ENCODE peak calls at places on chromosomes 13 and 19, in nine cellular contexts. H is MCF 10A; W is caudate nucleus; S is nucleus accumbens; B is stimulated activated CD4-positive, alpha-beta T cell treated with anti-CD3 and anti-CD28 coated beads, Interleukin-15, amount 100 ng/mL, for 1 hour; A is psoas muscle; G is NCI-H345; K is substantia nigra; Z is AG09309. C is an unnamed sample.

GRCh38 chr19:49779731-49780578 is 13.2 kb downstream of the AP2A1 start:
- DNase-seq in H (no peak), W (no peak), S (no peak), B (no peak), A (no peak), G (no peak), K (no peak), Z (no peak), C (no peak)

GRCh38 chr19:33310606-33311325 is 8.4 kb upstream of the CEBPA start:
- DNase-seq in H (no peak), W (no peak), S (no peak), B (no peak), A (peak), G (no peak), K (no peak), Z (no peak), C (no peak)

GRCh38 chr19:36973844-36974195 is 57.7 kb downstream of the ZNF568 start:
- DNase-seq in H (no peak), W (no peak), S (no peak), B (no peak), A (no peak), G (no peak), K (no peak), Z (no peak), C (no peak)

GRCh38 chr19:16509141-16510061 is 13.2 kb downstream of the C19orf44 start:
- DNase-seq in H (no peak), W (peak), S (peak), B (no peak), A (no peak), G (no peak), K (peak), Z (no peak), C (peak)

GRCh38 chr19:10670187-10670586 is 16.0 kb downstream of the ILF3 start:
- DNase-seq in H (no peak), W (no peak), S (no peak), B (no peak), A (no peak), G (no peak), K (no peak), Z (peak), C (no peak)

GRCh38 chr19:10624585-10624984 is 768 bp upstream of the SLC44A2 start:
- DNase-seq in H (no peak), W (no peak), S (no peak), B (no peak), A (no peak), G (no peak), K (no peak), Z (no peak), C (no peak)

GRCh38 chr19:32351807-32352630 is 6.6 kb downstream of the ZNF507 start:
- DNase-seq in H (no peak), W (no peak), S (no peak), B (no peak), A (no peak), G (no peak), K (no peak), Z (no peak), C (no peak)

GRCh38 chr13:113211774-113212173 is 2.4 kb downstream of the CUL4A start:
- DNase-seq in H (no peak), W (no peak), S (no peak), B (no peak), A (no peak), G (no peak), K (no peak), Z (no peak), C (no peak)

GRCh38 chr13:23901365-23901764 is 4.1 kb upstream of the C1QTNF9B start:
- DNase-seq in H (no peak), W (no peak), S (no peak), B (no peak), A (no peak), G (no peak), K (no peak), Z (no peak), C (no peak)

GRCh38 chr19:48196321-48196761 is 25.9 kb downstream of the ZSWIM9 start:
- DNase-seq in H (no peak), W (no peak), S (no peak), B (no peak), A (no peak), G (peak), K (no peak), Z (no peak), C (no peak)

GRCh38 chr19:30854661-30855060 is 482.5 kb downstream of the ZNF536 start:
- DNase-seq in H (no peak), W (no peak), S (no peak), B (no peak), A (no peak), G (no peak), K (no peak), Z (no peak), C (no peak)

GRCh38 chr13:27132538-27132937 is 39.1 kb downstream of the USP12 start:
- DNase-seq in H (no peak), W (no peak), S (no peak), B (no peak), A (no peak), G (no peak), K (no peak), Z (no peak), C (no peak)

GRCh38 chr19:5189318-5189607 is 151.3 kb downstream of the PTPRS start:
- DNase-seq in H (no peak), W (no peak), S (no peak), B (no peak), A (no peak), G (no peak), K (no peak), Z (no peak), C (no peak)

GRCh38 chr19:31127132-31127967 is 221.9 kb downstream of the TSHZ3 start:
- DNase-seq in H (peak), W (no peak), S (no peak), B (no peak), A (no peak), G (no peak), K (no peak), Z (peak), C (no peak)

GRCh38 chr13:46633416-46633815 is 80.4 kb downstream of the LRCH1 start:
- DNase-seq in H (peak), W (no peak), S (no peak), B (no peak), A (no peak), G (no peak), K (no peak), Z (peak), C (no peak)

GRCh38 chr13:99043700-99044300 is 65.9 kb upstream of the DOCK9 start:
- DNase-seq in H (no peak), W (no peak), S (no peak), B (no peak), A (no peak), G (no peak), K (no peak), Z (peak), C (no peak)

C was measured in pons.